ENCODE peak calls at places on chromosomes 7 and 10, in five cellular contexts. One of them, this sample, is unnamed.

GRCh38 chr7:135858851-135859250 is 110.2 kb upstream of the FAM180A start:
- DNase-seq in GM12878: no peak
- DNase-seq in endothelial cell of umbilical vein: no peak
- DNase-seq in PC-3: no peak
- DNase-seq in H1: no peak
- DNase-seq in this sample: no peak

GRCh38 chr7:17998692-17999091 is 29.0 kb downstream of the PRPS1L1 start:
- DNase-seq in GM12878: no peak
- DNase-seq in endothelial cell of umbilical vein: no peak
- DNase-seq in PC-3: no peak
- DNase-seq in H1: no peak
- DNase-seq in this sample: no peak

GRCh38 chr10:89470628-89471027 is 56.3 kb downstream of the IFIT5 start:
- DNase-seq in GM12878: no peak
- DNase-seq in endothelial cell of umbilical vein: no peak
- DNase-seq in PC-3: no peak
- DNase-seq in H1: no peak
- DNase-seq in this sample: no peak

GRCh38 chr7:122166260-122166659 is 22.2 kb upstream of the AASS start:
- DNase-seq in GM12878: no peak
- DNase-seq in endothelial cell of umbilical vein: no peak
- DNase-seq in PC-3: peak
- DNase-seq in H1: no peak
- DNase-seq in this sample: no peak

GRCh38 chr7:14436878-14437277 is 447.4 kb upstream of the ETV1 start:
- DNase-seq in GM12878: no peak
- DNase-seq in endothelial cell of umbilical vein: no peak
- DNase-seq in PC-3: no peak
- DNase-seq in H1: no peak
- DNase-seq in this sample: no peak

GRCh38 chr7:45242698-45243097 is 85.1 kb downstream of the RAMP3 start:
- DNase-seq in GM12878: no peak
- DNase-seq in endothelial cell of umbilical vein: no peak
- DNase-seq in PC-3: no peak
- DNase-seq in H1: peak
- DNase-seq in this sample: no peak

GRCh38 chr10:102593074-102593803 is 51.0 kb upstream of the TRIM8 start:
- DNase-seq in GM12878: no peak
- DNase-seq in endothelial cell of umbilical vein: no peak
- DNase-seq in PC-3: peak
- DNase-seq in H1: no peak
- DNase-seq in this sample: peak

GRCh38 chr7:77752016-77752415 is 46.2 kb downstream of the TMEM60 start:
- DNase-seq in GM12878: no peak
- DNase-seq in endothelial cell of umbilical vein: peak
- DNase-seq in PC-3: no peak
- DNase-seq in H1: no peak
- DNase-seq in this sample: no peak

GRCh38 chr7:123655614-123656013 is at the start of gene LMOD2:
- DNase-seq in GM12878: no peak
- DNase-seq in endothelial cell of umbilical vein: no peak
- DNase-seq in PC-3: no peak
- DNase-seq in H1: no peak
- DNase-seq in this sample: no peak

GRCh38 chr10:11446895-11447294 is 164.6 kb downstream of the USP6NL start:
- DNase-seq in GM12878: no peak
- DNase-seq in endothelial cell of umbilical vein: no peak
- DNase-seq in PC-3: no peak
- DNase-seq in H1: no peak
- DNase-seq in this sample: no peak

GRCh38 chr10:95049919-95050318 is 19.4 kb downstream of the CYP2C8 start:
- DNase-seq in GM12878: no peak
- DNase-seq in endothelial cell of umbilical vein: no peak
- DNase-seq in PC-3: no peak
- DNase-seq in H1: no peak
- DNase-seq in this sample: no peak

GRCh38 chr7:39428221-39428620 is 138.0 kb upstream of the YAE1 start:
- DNase-seq in GM12878: no peak
- DNase-seq in endothelial cell of umbilical vein: peak
- DNase-seq in PC-3: peak
- DNase-seq in H1: no peak
- DNase-seq in this sample: peak

GRCh38 chr7:50358306-50358705 is 53.8 kb downstream of the IKZF1 start:
- DNase-seq in GM12878: no peak
- DNase-seq in endothelial cell of umbilical vein: no peak
- DNase-seq in PC-3: no peak
- DNase-seq in H1: no peak
- DNase-seq in this sample: no peak

GRCh38 chr7:104914427-104914826 is 99.6 kb upstream of the KMT2E start:
- DNase-seq in GM12878: no peak
- DNase-seq in endothelial cell of umbilical vein: no peak
- DNase-seq in PC-3: no peak
- DNase-seq in H1: no peak
- DNase-seq in this sample: no peak

GRCh38 chr10:2232479-2232878 is 495.2 kb upstream of the ADARB2 start:
- DNase-seq in GM12878: no peak
- DNase-seq in endothelial cell of umbilical vein: no peak
- DNase-seq in PC-3: no peak
- DNase-seq in H1: no peak
- DNase-seq in this sample: no peak

GRCh38 chr7:26186364-26187311 is 13.9 kb downstream of the HNRNPA2B1 start:
- DNase-seq in GM12878: no peak
- DNase-seq in endothelial cell of umbilical vein: no peak
- DNase-seq in PC-3: peak
- DNase-seq in H1: no peak
- DNase-seq in this sample: no peak

GRCh38 chr7:103660455-103661371 is 214.7 kb upstream of the SLC26A5 start:
- DNase-seq in GM12878: no peak
- DNase-seq in endothelial cell of umbilical vein: peak
- DNase-seq in PC-3: peak
- DNase-seq in H1: no peak
- DNase-seq in this sample: peak

GRCh38 chr10:133366751-133367150 is 6.4 kb downstream of the ECHS1 start:
- DNase-seq in GM12878: no peak
- DNase-seq in endothelial cell of umbilical vein: no peak
- DNase-seq in PC-3: no peak
- DNase-seq in H1: no peak
- DNase-seq in this sample: no peak

GRCh38 chr10:109698121-109698520 is 225.2 kb downstream of the XPNPEP1 start:
- DNase-seq in GM12878: no peak
- DNase-seq in endothelial cell of umbilical vein: no peak
- DNase-seq in PC-3: no peak
- DNase-seq in H1: no peak
- DNase-seq in this sample: no peak

GRCh38 chr7:55534262-55534915 is 37.9 kb downstream of the VOPP1 start:
- DNase-seq in GM12878: peak
- DNase-seq in endothelial cell of umbilical vein: no peak
- DNase-seq in PC-3: peak
- DNase-seq in H1: no peak
- DNase-seq in this sample: peak

GRCh38 chr10:35888400-35888799 is 246.3 kb upstream of the FZD8 start:
- DNase-seq in GM12878: no peak
- DNase-seq in endothelial cell of umbilical vein: no peak
- DNase-seq in PC-3: no peak
- DNase-seq in H1: no peak
- DNase-seq in this sample: no peak

GRCh38 chr10:35887686-35888085 is 245.6 kb upstream of the FZD8 start:
- DNase-seq in GM12878: no peak
- DNase-seq in endothelial cell of umbilical vein: no peak
- DNase-seq in PC-3: no peak
- DNase-seq in H1: no peak
- DNase-seq in this sample: no peak

GRCh38 chr10:35884657-35885071 is 242.6 kb upstream of the FZD8 start:
- DNase-seq in GM12878: no peak
- DNase-seq in endothelial cell of umbilical vein: no peak
- DNase-seq in PC-3: no peak
- DNase-seq in H1: no peak
- DNase-seq in this sample: no peak

GRCh38 chr10:35882422-35883150 is 240.5 kb upstream of the FZD8 start:
- DNase-seq in GM12878: no peak
- DNase-seq in endothelial cell of umbilical vein: no peak
- DNase-seq in PC-3: no peak
- DNase-seq in H1: peak
- DNase-seq in this sample: no peak

DNA sequence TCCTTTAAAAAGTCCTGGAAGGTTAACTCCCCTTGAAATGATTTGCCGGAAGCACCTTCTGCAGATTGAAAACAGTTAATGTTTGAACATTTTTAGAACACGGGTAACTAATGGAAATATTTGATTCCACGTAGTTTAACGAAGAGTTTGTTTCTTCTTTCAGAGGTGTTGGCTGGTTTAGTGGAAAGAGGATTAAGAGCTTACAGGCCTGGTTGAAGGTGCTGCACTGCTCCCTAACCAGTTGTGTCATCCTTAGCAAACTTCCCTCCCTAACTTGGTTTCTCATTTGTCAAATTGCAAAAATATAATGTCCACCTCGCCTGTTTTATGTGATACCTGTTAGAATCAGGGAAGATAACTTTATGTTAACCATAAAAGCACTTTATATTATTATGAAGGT is 243.0 kb upstream of the FZD8 start:
- DNase-seq in GM12878: no peak
- DNase-seq in endothelial cell of umbilical vein: no peak
- DNase-seq in PC-3: no peak
- DNase-seq in H1: no peak
- DNase-seq in this sample: no peak
- H3K4me2 ChIP-seq in GM12878: no peak
- H3K4me2 ChIP-seq in endothelial cell of umbilical vein: no peak
- H3K4me2 ChIP-seq in PC-3: no peak
- H3K4me2 ChIP-seq in H1: no peak
- H3K4me2 ChIP-seq in this sample: no peak

GRCh38 chr10:99279626-99280111 is 44.0 kb upstream of the HPSE2 start:
- DNase-seq in GM12878: no peak
- DNase-seq in endothelial cell of umbilical vein: no peak
- DNase-seq in PC-3: peak
- DNase-seq in H1: no peak
- DNase-seq in this sample: no peak

GRCh38 chr10:99280472-99280871 is 44.8 kb upstream of the HPSE2 start:
- DNase-seq in GM12878: no peak
- DNase-seq in endothelial cell of umbilical vein: no peak
- DNase-seq in PC-3: peak
- DNase-seq in H1: no peak
- DNase-seq in this sample: no peak

GRCh38 chr10:99276848-99277486 is 41.3 kb upstream of the HPSE2 start:
- DNase-seq in GM12878: no peak
- DNase-seq in endothelial cell of umbilical vein: peak
- DNase-seq in PC-3: peak
- DNase-seq in H1: no peak
- DNase-seq in this sample: no peak
- H3K4me2 ChIP-seq in GM12878: no peak
- H3K4me2 ChIP-seq in endothelial cell of umbilical vein: no peak
- H3K4me2 ChIP-seq in PC-3: no peak
- H3K4me2 ChIP-seq in H1: no peak
- H3K4me2 ChIP-seq in this sample: no peak

GRCh38 chr7:52685351-52685750 is 350.1 kb upstream of the POM121L12 start:
- DNase-seq in GM12878: no peak
- DNase-seq in endothelial cell of umbilical vein: no peak
- DNase-seq in PC-3: no peak
- DNase-seq in H1: no peak
- DNase-seq in this sample: no peak

GRCh38 chr7:52684388-52684787 is 351.0 kb upstream of the POM121L12 start:
- DNase-seq in GM12878: no peak
- DNase-seq in endothelial cell of umbilical vein: no peak
- DNase-seq in PC-3: no peak
- DNase-seq in H1: no peak
- DNase-seq in this sample: no peak

GRCh38 chr7:52691257-52691656 is 344.2 kb upstream of the POM121L12 start:
- DNase-seq in GM12878: no peak
- DNase-seq in endothelial cell of umbilical vein: no peak
- DNase-seq in PC-3: no peak
- DNase-seq in H1: no peak
- DNase-seq in this sample: no peak

DNA sequence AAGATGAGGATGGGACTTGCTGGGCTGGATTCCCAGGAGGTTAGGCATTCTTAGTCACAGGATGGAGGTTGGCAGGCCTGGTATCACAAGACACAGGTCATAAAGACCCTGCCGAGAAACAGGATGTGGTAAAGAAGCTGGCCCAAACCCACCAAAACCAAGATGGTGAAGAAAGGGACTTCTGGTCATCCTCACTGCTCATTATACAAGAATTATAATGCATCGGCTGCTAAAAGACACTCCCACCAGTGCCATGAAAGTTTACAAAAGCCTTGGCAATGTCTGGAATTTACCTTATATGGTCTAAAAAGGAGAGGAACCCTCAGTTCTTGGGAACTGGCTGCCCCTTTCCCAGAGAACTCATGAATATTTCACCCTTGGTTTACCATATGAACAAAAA is 345.5 kb upstream of the POM121L12 start:
- DNase-seq in GM12878: no peak
- DNase-seq in endothelial cell of umbilical vein: no peak
- DNase-seq in PC-3: peak
- DNase-seq in H1: no peak
- DNase-seq in this sample: peak
- H3K4me2 ChIP-seq in GM12878: no peak
- H3K4me2 ChIP-seq in endothelial cell of umbilical vein: no peak
- H3K4me2 ChIP-seq in PC-3: no peak
- H3K4me2 ChIP-seq in H1: no peak
- H3K4me2 ChIP-seq in this sample: peak

GRCh38 chr7:94052398-94053180 is 48.4 kb upstream of the BET1 start:
- DNase-seq in GM12878: peak
- DNase-seq in endothelial cell of umbilical vein: no peak
- DNase-seq in PC-3: no peak
- DNase-seq in H1: no peak
- DNase-seq in this sample: no peak
- H3K4me2 ChIP-seq in GM12878: peak
- H3K4me2 ChIP-seq in endothelial cell of umbilical vein: no peak
- H3K4me2 ChIP-seq in PC-3: no peak
- H3K4me2 ChIP-seq in H1: no peak
- H3K4me2 ChIP-seq in this sample: no peak

GRCh38 chr10:8033812-8034665 is 20.4 kb upstream of the GATA3 start:
- DNase-seq in GM12878: no peak
- DNase-seq in endothelial cell of umbilical vein: no peak
- DNase-seq in PC-3: no peak
- DNase-seq in H1: peak
- DNase-seq in this sample: no peak
- H3K4me2 ChIP-seq in GM12878: no peak
- H3K4me2 ChIP-seq in endothelial cell of umbilical vein: no peak
- H3K4me2 ChIP-seq in PC-3: no peak
- H3K4me2 ChIP-seq in H1: peak
- H3K4me2 ChIP-seq in this sample: peak

DNA sequence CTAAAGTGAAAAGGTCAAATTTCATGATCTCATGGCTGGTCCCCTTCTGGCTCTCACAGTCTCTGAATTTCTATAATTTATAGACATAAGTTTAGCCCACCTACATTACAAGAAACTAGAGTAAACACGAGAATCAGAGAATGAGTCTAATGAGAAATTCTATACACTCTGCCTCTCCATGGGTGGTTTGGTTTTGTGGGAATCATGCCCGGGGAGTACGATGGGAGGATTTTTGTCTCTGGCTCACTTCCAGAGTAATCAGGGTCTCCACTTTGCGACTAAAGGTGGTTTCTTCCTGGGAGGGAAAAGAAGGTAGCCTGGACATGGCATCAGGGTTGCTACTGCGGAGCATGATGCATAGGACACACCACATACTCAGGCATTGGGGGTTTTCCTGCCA is 69.7 kb downstream of the MRC1 start:
- DNase-seq in GM12878: no peak
- DNase-seq in endothelial cell of umbilical vein: no peak
- DNase-seq in PC-3: no peak
- DNase-seq in H1: no peak
- DNase-seq in this sample: no peak
- H3K4me2 ChIP-seq in GM12878: no peak
- H3K4me2 ChIP-seq in endothelial cell of umbilical vein: no peak
- H3K4me2 ChIP-seq in PC-3: no peak
- H3K4me2 ChIP-seq in H1: no peak
- H3K4me2 ChIP-seq in this sample: no peak

GRCh38 chr10:121108051-121108450 is 256.9 kb downstream of the WDR11 start:
- DNase-seq in GM12878: no peak
- DNase-seq in endothelial cell of umbilical vein: no peak
- DNase-seq in PC-3: no peak
- DNase-seq in H1: no peak
- DNase-seq in this sample: no peak
- H3K4me2 ChIP-seq in GM12878: no peak
- H3K4me2 ChIP-seq in endothelial cell of umbilical vein: no peak
- H3K4me2 ChIP-seq in PC-3: no peak
- H3K4me2 ChIP-seq in H1: no peak
- H3K4me2 ChIP-seq in this sample: no peak